ENCODE peak calls at places on chromosomes 7 and 10, in seven cellular contexts. T is H9, N is neuronal stem cell, F is mesenchymal stem cell, D is H1, L is IMR-90, G is trophoblast cell. X is an unnamed sample.

GRCh38 chr7:2802504-2803341 is 41.4 kb downstream of the GNA12 start:
- DNase-seq in T (no peak), N (no peak), F (peak; percentile 83), D (no peak), L (peak; percentile 72), G (no peak), X (peak; percentile 37)

GRCh38 chr7:54985405-54986360 is 33.1 kb upstream of the EGFR start:
- DNase-seq in T (no peak), N (no peak), F (peak; percentile 73), D (no peak), L (peak; percentile 92), G (peak; percentile 76), X (no peak)

GRCh38 chr10:84511709-84512108 is 183.3 kb downstream of the CCSER2 start:
- DNase-seq in T (no peak), N (no peak), F (no peak), D (no peak), L (no peak), G (no peak), X (no peak)

GRCh38 chr7:14195079-14195478 is 205.6 kb upstream of the ETV1 start:
- DNase-seq in T (no peak), N (no peak), F (no peak), D (no peak), L (no peak), G (no peak), X (peak; percentile 6)

GRCh38 chr10:17563452-17563851 is 53.7 kb downstream of the HACD1 start:
- DNase-seq in T (no peak), N (no peak), F (no peak), D (no peak), L (no peak), G (no peak), X (peak; percentile 20)

GRCh38 chr7:131096267-131096927 is 231.3 kb upstream of the MKLN1 start:
- DNase-seq in T (no peak), N (no peak), F (peak; percentile 67), D (no peak), L (no peak), G (no peak), X (no peak)

GRCh38 chr7:2120251-2120660 is 112.5 kb downstream of the MAD1L1 start:
- DNase-seq in T (no peak), N (no peak), F (no peak), D (no peak), L (no peak), G (no peak), X (no peak)

GRCh38 chr7:816751-817671 is 15.3 kb upstream of the SUN1 start:
- DNase-seq in T (no peak), N (peak; percentile 32), F (peak; percentile 54), D (no peak), L (no peak), G (no peak), X (peak; percentile 55)

GRCh38 chr7:18700147-18700546 is 204.6 kb downstream of the HDAC9 start:
- DNase-seq in T (peak; percentile 54), N (no peak), F (no peak), D (no peak), L (no peak), G (no peak), X (peak; percentile 64)

GRCh38 chr7:4158826-4159225 is 523.3 kb upstream of the FOXK1 start:
- DNase-seq in T (no peak), N (no peak), F (no peak), D (no peak), L (no peak), G (no peak), X (no peak)

GRCh38 chr10:71852335-71852937 is 1.4 kb upstream of the PSAP start:
- DNase-seq in T (no peak), N (no peak), F (no peak), D (no peak), L (no peak), G (no peak), X (no peak)

GRCh38 chr7:74059681-74060588 is 23.7 kb upstream of the LIMK1 start:
- DNase-seq in T (peak; percentile 35), N (no peak), F (no peak), D (no peak), L (no peak), G (no peak), X (no peak)

GRCh38 chr10:27446091-27446918 is 57.8 kb upstream of the RAB18 start:
- DNase-seq in T (no peak), N (no peak), F (peak; percentile 41), D (no peak), L (peak; percentile 47), G (no peak), X (peak; percentile 31)

GRCh38 chr7:2715341-2716231 is 27.6 kb downstream of the AMZ1 start:
- DNase-seq in T (no peak), N (no peak), F (peak; percentile 83), D (no peak), L (peak; percentile 57), G (no peak), X (no peak)

GRCh38 chr7:152522551-152522950 is 86.7 kb upstream of the KMT2C start:
- DNase-seq in T (no peak), N (no peak), F (no peak), D (no peak), L (no peak), G (no peak), X (no peak)

GRCh38 chr10:125628251-125629049 is 54.5 kb downstream of the TEX36 start:
- DNase-seq in T (no peak), N (no peak), F (no peak), D (no peak), L (no peak), G (no peak), X (no peak)

GRCh38 chr10:125624800-125625199 is 58.2 kb downstream of the TEX36 start:
- DNase-seq in T (no peak), N (no peak), F (no peak), D (no peak), L (no peak), G (no peak), X (no peak)

GRCh38 chr10:125625586-125625985 is 57.4 kb downstream of the TEX36 start:
- DNase-seq in T (no peak), N (no peak), F (no peak), D (no peak), L (no peak), G (no peak), X (no peak)

GRCh38 chr10:125627646-125628045 is 55.3 kb downstream of the TEX36 start:
- DNase-seq in T (no peak), N (no peak), F (no peak), D (no peak), L (no peak), G (no peak), X (peak; percentile 80)

DNA sequence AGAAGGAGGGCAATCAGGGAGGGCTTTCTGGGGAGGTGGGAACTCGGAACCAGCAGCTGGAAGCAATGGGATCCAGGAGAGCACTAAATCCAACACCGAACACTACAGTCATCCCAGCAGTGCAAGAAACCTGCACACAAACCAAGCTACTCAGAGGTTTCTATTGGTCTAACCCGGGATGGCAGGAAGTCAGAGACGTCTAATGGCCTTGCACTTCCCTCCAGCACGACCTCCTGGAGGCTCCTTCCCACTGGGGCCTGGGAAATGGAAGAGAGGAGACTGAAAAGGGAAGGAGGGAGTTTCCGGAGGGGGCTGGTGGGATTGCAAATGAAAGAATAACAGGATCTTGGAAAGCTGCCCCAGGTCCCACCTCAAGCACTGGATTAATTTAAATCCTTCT is 56.3 kb downstream of the TEX36 start:
- DNase-seq in T (no peak), N (no peak), F (no peak), D (no peak), L (no peak), G (no peak), X (peak; percentile 36)
- H3K4ac ChIP-seq in T (no peak overlapping the region), N (no peak overlapping the region), F (no peak overlapping the region), D (no peak overlapping the region), L (no peak overlapping the region), G (no peak overlapping the region), X (no peak overlapping the region)

GRCh38 chr10:86815640-86816039 is 59.2 kb downstream of the BMPR1A start:
- DNase-seq in T (no peak), N (no peak), F (no peak), D (no peak), L (no peak), G (no peak), X (no peak)

GRCh38 chr10:86815035-86815617 is 58.7 kb downstream of the BMPR1A start:
- DNase-seq in T (no peak), N (no peak), F (no peak), D (no peak), L (peak; percentile 65), G (no peak), X (no peak)

GRCh38 chr10:86817246-86817645 is 60.8 kb downstream of the BMPR1A start:
- DNase-seq in T (no peak), N (no peak), F (no peak), D (no peak), L (no peak), G (no peak), X (no peak)

DNA sequence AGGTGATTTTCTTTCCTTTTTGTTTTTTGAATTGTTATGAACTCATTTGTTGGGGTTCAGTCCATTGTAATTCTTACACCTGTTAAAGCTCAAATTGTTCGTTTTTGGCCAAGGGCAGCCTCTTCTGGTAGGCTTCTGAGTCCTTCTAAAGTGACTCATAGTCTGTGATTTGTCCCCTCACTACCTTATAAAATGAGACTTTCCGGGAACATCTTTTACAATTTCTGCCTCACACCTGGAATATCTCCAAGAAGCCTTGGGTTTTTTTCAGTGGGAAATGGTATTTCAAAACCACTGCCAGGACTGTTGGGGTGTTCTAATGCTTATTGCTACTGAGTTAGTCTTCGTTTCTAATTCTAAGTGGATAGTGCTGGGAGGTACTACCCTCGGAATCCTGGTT is 56.7 kb downstream of the BMPR1A start:
- DNase-seq in T (no peak), N (no peak), F (no peak), D (no peak), L (no peak), G (no peak), X (no peak)
- H3K27me3 ChIP-seq in T (no peaks in the 10 kb centered on the region), N (no peaks in the 10 kb centered on the region), F (no peaks in the 10 kb centered on the region), D (no peaks in the 10 kb centered on the region), L (no peaks in the 10 kb centered on the region), G (no peaks in the 10 kb centered on the region), X (no peaks in the 10 kb centered on the region)

GRCh38 chr7:93992423-93993110 is 11.6 kb downstream of the BET1 start:
- DNase-seq in T (no peak), N (no peak), F (no peak), D (no peak), L (no peak), G (no peak), X (peak; percentile 44)
- H3K4ac ChIP-seq in T (no peak overlapping the region), N (no peak overlapping the region), F (no peak overlapping the region), D (no peak overlapping the region), L (no peak overlapping the region), G (no peak overlapping the region), X (no peak overlapping the region)

DNA sequence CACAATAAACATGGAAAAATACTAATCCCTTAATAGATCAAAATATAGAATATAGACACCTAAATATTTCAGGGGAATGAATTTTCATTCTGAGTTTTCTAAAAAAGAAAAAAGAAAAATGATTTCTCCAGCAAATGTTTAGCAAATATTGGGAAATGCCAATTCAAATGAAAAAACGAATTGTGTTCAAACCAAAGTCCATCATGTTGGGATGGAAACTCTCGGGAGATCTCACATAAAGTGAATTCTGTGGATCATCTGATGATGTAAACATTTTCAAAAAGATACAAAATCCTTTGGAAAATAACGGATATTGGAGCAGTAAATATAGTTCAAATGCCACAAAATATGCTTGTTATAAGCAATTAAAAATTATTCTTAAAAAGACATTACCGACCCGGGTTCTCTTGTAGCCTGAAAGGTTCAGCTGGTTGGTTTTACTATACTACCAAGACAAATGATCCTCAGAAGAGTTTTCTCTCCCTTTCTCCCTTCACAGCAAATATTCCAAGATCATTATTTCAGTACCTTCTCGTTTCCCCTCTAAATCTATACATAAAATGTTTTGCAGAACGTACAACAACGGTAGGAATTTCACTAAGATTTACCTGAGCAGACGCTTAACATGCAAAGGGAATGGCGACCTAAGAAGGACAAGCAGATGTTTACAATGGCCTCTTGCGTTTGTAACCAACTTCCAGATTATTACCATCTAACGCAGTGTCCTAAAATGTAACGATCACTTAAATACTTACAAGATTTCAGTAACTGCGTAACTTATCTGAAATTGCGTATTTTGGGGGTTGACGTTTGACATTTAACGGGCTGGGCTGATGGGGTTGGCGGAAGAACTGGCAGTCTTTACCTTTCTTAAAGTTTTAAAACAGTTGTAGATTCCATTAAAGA is 2.5 kb downstream of the HOXA13 start:
- DNase-seq in T (no peak), N (no peak), F (no peak), D (no peak), L (no peak), G (no peak), X (no peak)
- H3K27me3 ChIP-seq in T (peaks cover 85% of the 10 kb centered on the region), N (peaks cover 84% of the 10 kb centered on the region), F (peaks cover 80% of the 10 kb centered on the region), D (peaks cover 90% of the 10 kb centered on the region), L (peaks cover 86% of the 10 kb centered on the region), G (peaks cover 69% of the 10 kb centered on the region), X (peaks cover 60% of the 10 kb centered on the region)

X was measured in mesendoderm.